ENCODE peak calls at places on chromosomes 11 and 22, in seven cellular contexts. K, O, Q, H, U, F and W are unnamed samples.

GRCh38 chr22:36374603-36375024 is 13.2 kb downstream of the MYH9 start:
- DNase-seq in H (no peak), F (no peak), U (peak; percentile 84), O (no peak), K (peak; percentile 53), Q (no peak), W (peak; percentile 95)

GRCh38 chr11:17595526-17596309 is 48.7 kb downstream of the OTOG start:
- DNase-seq in H (no peak), K (no peak), Q (no peak), F (no peak), O (no peak), U (no peak), W (no peak)

GRCh38 chr11:67303132-67303988 is at the start of gene SSH3:
- DNase-seq in O (no peak), Q (peak; percentile 76), U (peak; percentile 58), F (peak; percentile 76), K (peak; percentile 54), H (peak; percentile 18), W (no peak)

GRCh38 chr11:46366260-46366659 is 15.2 kb upstream of the MDK start:
- DNase-seq in H (no peak), Q (no peak), O (no peak), K (no peak), F (no peak), U (no peak), W (no peak)

GRCh38 chr11:2562181-2562581 is 117.4 kb downstream of the KCNQ1 start:
- DNase-seq in F (no peak), U (no peak), O (no peak), Q (no peak), H (no peak), K (no peak), W (no peak)

GRCh38 chr11:32563600-32563959 is 20.1 kb upstream of the EIF3M start:
- DNase-seq in Q (no peak), F (no peak), O (no peak), K (no peak), U (no peak), H (no peak), W (no peak)

GRCh38 chr22:39171623-39172264 is 19.3 kb upstream of the CBX7 start:
- DNase-seq in F (no peak), O (no peak), U (no peak), K (no peak), H (no peak), Q (no peak), W (no peak)

GRCh38 chr11:67631853-67632174 is 2.1 kb upstream of the NUDT8 start:
- DNase-seq in F (no peak), K (no peak), H (no peak), U (no peak), O (no peak), Q (no peak), W (no peak)

GRCh38 chr11:75561426-75562047 is 516 bp upstream of the SERPINH1 start:
- DNase-seq in K (no peak), Q (no peak), U (no peak), O (no peak), H (no peak), F (no peak), W (no peak)

GRCh38 chr11:64378335-64378884 is 19.4 kb downstream of the RPS6KA4 start:
- DNase-seq in Q (no peak), F (no peak), U (no peak), H (no peak), K (no peak), O (no peak), W (no peak)

GRCh38 chr11:134944131-134944530 is 532.1 kb upstream of the B3GAT1 start:
- DNase-seq in K (no peak), Q (no peak), O (no peak), H (no peak), F (no peak), U (no peak), W (no peak)

GRCh38 chr11:128291043-128291442 is 296.3 kb downstream of the ETS1 start:
- DNase-seq in K (no peak), Q (no peak), O (no peak), U (no peak), F (no peak), H (no peak), W (no peak)

GRCh38 chr11:112610996-112611795 is 350.0 kb upstream of the NCAM1 start:
- DNase-seq in Q (peak; percentile 39), K (peak; percentile 22), O (no peak), U (no peak), F (no peak), H (no peak), W (no peak)

GRCh38 chr22:37187552-37187890 is 526 bp downstream of the C1QTNF6 start:
- DNase-seq in Q (no peak), U (peak; percentile 55), H (no peak), K (no peak), F (no peak), O (no peak), W (peak; percentile 36)

GRCh38 chr22:31332010-31332409 is 14.1 kb downstream of the PATZ1 start:
- DNase-seq in F (no peak), O (no peak), Q (no peak), H (no peak), U (no peak), K (no peak), W (no peak)

GRCh38 chr22:28800308-28801041 is at the start of gene XBP1:
- DNase-seq in O (peak; percentile 82), H (peak; percentile 82), K (peak; percentile 95), U (peak; percentile 92), F (peak; percentile 81), Q (peak; percentile 86), W (peak; percentile 79)

GRCh38 chr11:22244986-22245592 is 52.2 kb downstream of the ANO5 start:
- DNase-seq in O (peak; percentile 0), H (peak; percentile 2), F (peak; percentile 1), U (peak; percentile 29), K (peak; percentile 37), Q (peak; percentile 51), W (peak; percentile 5)